ENCODE peak calls at places on chromosomes 5 and 9, in seven cellular contexts. R, J, O, Q, V, H and Z are unnamed samples.

GRCh38 chr9:104200456-104200994 is 106.4 kb downstream of the SMC2 start:
- DNase-seq in R (no peak), V (no peak), Q (no peak), O (no peak), J (no peak), H (no peak), Z (no peak)

GRCh38 chr5:112216140-112216539 is 202.9 kb downstream of the EPB41L4A start:
- DNase-seq in H (no peak), R (no peak), V (no peak), J (no peak), O (no peak), Q (no peak), Z (no peak)

GRCh38 chr9:121765021-121765950 is 113.9 kb downstream of the DAB2IP start:
- DNase-seq in V (no peak), R (peak), Q (no peak), O (peak), H (peak), J (peak), Z (no peak)

GRCh38 chr5:55187370-55187769 is 14.4 kb upstream of the CDC20B start:
- DNase-seq in O (no peak), V (no peak), J (peak), R (no peak), H (no peak), Q (no peak), Z (no peak)

GRCh38 chr9:72477862-72478564 is 43.4 kb upstream of the TMC1 start:
- DNase-seq in R (no peak), J (peak), O (no peak), V (peak), Q (no peak), H (peak), Z (peak)

GRCh38 chr5:177312649-177313181 is 1.0 kb upstream of the MXD3 start:
- DNase-seq in J (peak), O (no peak), V (no peak), Q (no peak), R (no peak), H (peak), Z (no peak)

GRCh38 chr9:34365282-34365681 is 11.4 kb downstream of the MYORG start:
- DNase-seq in O (no peak), H (no peak), J (no peak), Q (no peak), V (no peak), R (no peak), Z (no peak)

GRCh38 chr9:21993893-21994525 is at the start of gene CDKN2A:
- DNase-seq in V (no peak), O (no peak), J (peak), R (no peak), H (no peak), Q (no peak), Z (no peak)

GRCh38 chr5:16936150-16937022 is at the start of gene MYO10:
- DNase-seq in J (peak), O (peak), R (peak), Q (peak), H (peak), V (no peak), Z (peak)